ENCODE peak calls at places on chromosomes 3 and 15, in four cellular contexts. O is IMR-90, T is H1, C is GM12878. A is an unnamed sample.

GRCh38 chr3:36911990-36912804 is 32.7 kb downstream of the TRANK1 start:
- DNase-seq in T (no peak), C (peak), O (peak), A (no peak)

GRCh38 chr3:41265011-41265545 is 65.8 kb downstream of the CTNNB1 start:
- DNase-seq in O (peak), C (no peak), T (no peak), A (no peak)

GRCh38 chr15:99433757-99434211 is 132.0 kb upstream of the MEF2A start:
- DNase-seq in O (no peak), T (no peak), C (no peak), A (no peak)

GRCh38 chr3:181782306-181782924 is 70.7 kb downstream of the SOX2 start:
- DNase-seq in O (no peak), C (no peak), T (no peak), A (no peak)

GRCh38 chr3:14405886-14406238 is 3.5 kb downstream of the SLC6A6 start:
- DNase-seq in T (no peak), C (no peak), O (no peak), A (peak)

GRCh38 chr15:60004846-60005351 is 788 bp downstream of the FOXB1 start:
- DNase-seq in C (no peak), T (no peak), O (peak), A (no peak)

GRCh38 chr3:118863731-118864322 is 170.8 kb downstream of the IGSF11 start:
- DNase-seq in T (peak), C (no peak), O (no peak), A (no peak)

GRCh38 chr15:41969851-41970431 is 2.4 kb downstream of the EHD4 start:
- DNase-seq in O (no peak), T (peak), C (peak), A (no peak)

GRCh38 chr3:114928989-114929620 is 218.0 kb downstream of the ZBTB20 start:
- DNase-seq in C (no peak), O (peak), T (no peak), A (no peak)

GRCh38 chr15:66249623-66250174 is 3.9 kb downstream of the MEGF11 start:
- DNase-seq in C (no peak), O (no peak), T (no peak), A (no peak)

GRCh38 chr3:133563186-133563591 is 10.3 kb upstream of the CDV3 start:
- DNase-seq in C (no peak), O (peak), T (no peak), A (no peak)

GRCh38 chr3:158107508-158108095 is 1.4 kb upstream of the SHOX2 start:
- DNase-seq in O (no peak), C (no peak), T (no peak), A (no peak)

GRCh38 chr3:33773627-33774026 is 24.8 kb upstream of the PDCD6IP start:
- DNase-seq in C (no peak), T (no peak), O (no peak), A (no peak)

GRCh38 chr3:34793066-34793465 is 846.3 kb upstream of the ARPP21 start:
- DNase-seq in O (no peak), C (no peak), T (no peak), A (no peak)

GRCh38 chr3:80592792-80593191 is 825.0 kb upstream of the ROBO1 start:
- DNase-seq in T (no peak), C (no peak), O (no peak), A (no peak)

GRCh38 chr15:32898991-32899613 is 181.3 kb downstream of the GREM1 start:
- DNase-seq in C (no peak), O (no peak), T (peak), A (no peak)

GRCh38 chr15:40239671-40240618 is 1.1 kb downstream of the PAK6 start:
- DNase-seq in T (no peak), O (no peak), C (no peak), A (no peak)

GRCh38 chr3:13229291-13229949 is 156.2 kb upstream of the IQSEC1 start:
- DNase-seq in O (peak), T (no peak), C (peak), A (peak)

GRCh38 chr15:99430881-99431401 is 134.8 kb upstream of the MEF2A start:
- DNase-seq in T (no peak), C (no peak), O (no peak), A (no peak)

GRCh38 chr3:156434921-156435320 is 120.0 kb downstream of the SSR3 start:
- DNase-seq in T (no peak), C (no peak), O (no peak), A (no peak)

GRCh38 chr15:56244811-56245576 is 1.3 kb upstream of the RFX7 start:
- DNase-seq in C (no peak), T (no peak), O (no peak), A (peak)

GRCh38 chr3:182837855-182838454 is 44.7 kb downstream of the ATP11B start:
- DNase-seq in O (peak), T (no peak), C (no peak), A (no peak)

GRCh38 chr3:164539215-164539614 is 539.1 kb downstream of the SI start:
- DNase-seq in C (no peak), T (no peak), O (no peak), A (no peak)

GRCh38 chr3:70811880-70812279 is 499.4 kb upstream of the MDFIC2 start:
- DNase-seq in T (no peak), O (peak), C (no peak), A (no peak)

GRCh38 chr3:184757010-184757651 is 45.3 kb upstream of the MAGEF1 start:
- DNase-seq in C (no peak), O (peak), T (no peak), A (no peak)

GRCh38 chr3:134330895-134331810 is 43.1 kb downstream of the AMOTL2 start:
- DNase-seq in T (no peak), O (peak), C (no peak), A (no peak)

GRCh38 chr3:182999767-183000166 is 19.4 kb upstream of the DCUN1D1 start:
- DNase-seq in O (no peak), C (no peak), T (no peak), A (no peak)

GRCh38 chr3:36993326-36994283 is at the start of gene MLH1:
- DNase-seq in T (peak), O (peak), C (peak), A (peak)

GRCh38 chr15:29852201-29852600 is 29.9 kb upstream of the TJP1 start:
- DNase-seq in C (no peak), T (no peak), O (no peak), A (no peak)

GRCh38 chr3:33299395-33300081 is 22.3 kb downstream of the FBXL2 start:
- DNase-seq in T (no peak), O (peak), C (no peak), A (no peak)

GRCh38 chr3:45426161-45426560 is 37.8 kb downstream of the LARS2 start:
- DNase-seq in O (no peak), C (no peak), T (no peak), A (no peak)

GRCh38 chr15:100350434-100351226 is 8.9 kb upstream of the ADAMTS17 start:
- DNase-seq in T (no peak), C (no peak), O (peak), A (no peak)

GRCh38 chr3:22450785-22451400 is 699.9 kb upstream of the ZNF385D start:
- DNase-seq in O (no peak), C (no peak), T (no peak), A (no peak)

GRCh38 chr15:70235347-70235746 is 137.6 kb upstream of the TLE3 start:
- DNase-seq in T (no peak), C (no peak), O (no peak), A (no peak)

GRCh38 chr15:57914350-57915055 is 151.0 kb downstream of the ALDH1A2 start:
- DNase-seq in T (no peak), O (no peak), C (no peak), A (no peak)

GRCh38 chr3:37683321-37683720 is 178.4 kb upstream of the CTDSPL start:
- DNase-seq in T (no peak), O (no peak), C (no peak), A (no peak)

GRCh38 chr15:98799461-98799971 is 151.2 kb downstream of the IGF1R start:
- DNase-seq in O (peak), C (no peak), T (no peak), A (no peak)

GRCh38 chr15:80418892-80419537 is 14.8 kb downstream of the ARNT2 start:
- DNase-seq in T (no peak), C (no peak), O (peak), A (peak)

GRCh38 chr3:48217449-48217848 is 5.8 kb upstream of the CAMP start:
- DNase-seq in O (no peak), T (no peak), C (no peak), A (no peak)

GRCh38 chr15:59376735-59377134 is 4.1 kb upstream of the MYO1E start:
- DNase-seq in T (no peak), C (no peak), O (no peak), A (no peak)

DNA sequence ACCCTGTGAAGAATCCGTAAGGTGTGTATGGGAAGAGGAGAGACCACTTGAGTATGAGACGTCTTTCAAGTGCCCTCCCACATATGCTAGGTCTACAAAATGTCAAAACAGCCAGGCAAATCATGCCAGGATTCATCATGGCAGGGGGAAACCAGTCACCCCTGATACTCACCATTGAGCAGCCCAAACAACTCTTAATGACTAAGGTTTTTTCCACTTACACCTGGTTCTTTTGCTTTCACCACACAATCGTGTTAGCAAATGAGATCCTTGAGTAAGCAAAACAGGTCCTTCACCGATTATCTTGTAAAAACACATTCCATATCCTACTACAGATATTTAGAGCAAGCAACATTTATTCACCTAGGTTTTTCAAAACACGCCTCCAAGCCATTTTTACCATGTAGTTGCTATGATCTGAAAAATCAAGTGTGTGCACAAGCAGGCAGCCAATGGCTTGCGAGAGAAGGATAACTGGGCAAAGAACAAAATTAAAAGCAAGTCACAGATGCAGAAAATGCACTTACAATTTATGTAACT is 177.5 kb upstream of the LPP start:
- DNase-seq in T (no peak), C (no peak), O (no peak), A (no peak)
- TF ChIP-seq CHD1 in T (no peak), C (no peak), O (no peak), A (no peak)

GRCh38 chr3:140943781-140944547 is 2.3 kb downstream of the SLC25A36 start:
- DNase-seq in C (no peak), O (no peak), T (no peak), A (no peak)

GRCh38 chr3:140942221-140943104 is 827 bp downstream of the SLC25A36 start:
- DNase-seq in T (peak), C (no peak), O (peak), A (peak)

GRCh38 chr3:140941434-140942220 is at the start of gene SLC25A36:
- DNase-seq in T (peak), O (peak), C (peak), A (peak)

GRCh38 chr3:140941090-140941433 is 574 bp upstream of the SLC25A36 start:
- DNase-seq in C (no peak), O (no peak), T (no peak), A (no peak)
- H3K9ac ChIP-seq in C (peak), O (no peak), T (no peak), A (peak)

DNA sequence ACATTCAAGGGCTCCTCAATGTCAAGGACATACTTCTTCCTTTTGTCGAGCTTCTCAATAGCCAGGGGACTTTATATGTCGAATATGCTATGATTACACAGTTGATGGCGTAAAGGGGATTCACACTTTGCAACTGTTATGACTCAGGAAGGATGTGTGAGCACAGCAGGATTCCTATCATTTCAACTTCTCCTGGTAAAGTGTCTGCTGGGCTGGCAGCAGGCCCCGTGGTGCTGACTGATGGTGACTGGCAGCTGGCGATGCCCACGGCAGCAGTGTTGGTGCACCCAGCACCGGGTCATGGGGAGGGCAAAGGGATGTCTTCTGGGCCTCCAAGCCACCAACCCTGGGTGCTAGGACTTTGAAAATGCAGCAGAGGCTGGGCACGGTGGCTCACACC is 44.8 kb upstream of the GNB5 start:
- DNase-seq in O (no peak), C (no peak), T (no peak), A (no peak)
- TF ChIP-seq CHD1 in O (no peak), C (no peak), T (no peak), A (no peak)

GRCh38 chr3:4994823-4995499 is 15.7 kb downstream of the BHLHE40 start:
- DNase-seq in O (peak), T (no peak), C (no peak), A (peak)
- H3K9ac ChIP-seq in O (peak), T (no peak), C (no peak), A (peak)

GRCh38 chr3:61768284-61769012 is 207.1 kb downstream of the PTPRG start:
- DNase-seq in O (peak), C (no peak), T (no peak), A (no peak)
- TF ChIP-seq CHD1 in O (no peak), C (no peak), T (no peak), A (no peak)

GRCh38 chr3:53198996-53199395 is 38.0 kb downstream of the PRKCD start:
- DNase-seq in T (no peak), C (no peak), O (no peak), A (no peak)

GRCh38 chr3:53195602-53196574 is 34.9 kb downstream of the PRKCD start:
- DNase-seq in O (peak), C (no peak), T (peak), A (peak)

GRCh38 chr3:53195066-53195450 is 34.0 kb downstream of the PRKCD start:
- DNase-seq in C (no peak), T (no peak), O (no peak), A (no peak)

GRCh38 chr3:53198256-53198977 is 37.4 kb downstream of the PRKCD start:
- DNase-seq in O (no peak), C (no peak), T (peak), A (no peak)

GRCh38 chr3:53196575-53197407 is 35.8 kb downstream of the PRKCD start:
- DNase-seq in O (peak), T (no peak), C (peak), A (no peak)
- H3K9ac ChIP-seq in O (no peak), T (no peak), C (peak), A (peak)

A was measured in K562.